ENCODE peak calls at places on chromosome X, in seven cellular contexts. U, W, E, G, D, X and Z are unnamed samples.

GRCh38 chrX:153726286-153727107 is 1.8 kb downstream of the ABCD1 start:
- DNase-seq in U (no peak), W (peak), E (peak), G (no peak), D (peak), X (no peak), Z (peak)

GRCh38 chrX:121871122-121871521 is 823.7 kb downstream of the GLUD2 start:
- DNase-seq in U (no peak), W (no peak), E (no peak), G (no peak), D (no peak), X (no peak), Z (no peak)

GRCh38 chrX:108412783-108413182 is 25.4 kb downstream of the COL4A6 start:
- DNase-seq in U (no peak), W (no peak), E (no peak), G (no peak), D (no peak), X (no peak), Z (no peak)

GRCh38 chrX:139058831-139059495 is 347.4 kb upstream of the FGF13 start:
- DNase-seq in U (no peak), W (no peak), E (no peak), G (no peak), D (no peak), X (no peak), Z (no peak)

GRCh38 chrX:2703991-2704369 is 12.9 kb downstream of the CD99 start:
- DNase-seq in U (no peak), W (no peak), E (no peak), G (no peak), D (peak), X (no peak), Z (peak)

GRCh38 chrX:17595456-17596035 is 141.7 kb upstream of the SCML1 start:
- DNase-seq in U (no peak), W (peak), E (no peak), G (no peak), D (no peak), X (peak), Z (no peak)

GRCh38 chrX:10781847-10782530 is 161.6 kb upstream of the MID1 start:
- DNase-seq in U (no peak), W (no peak), E (no peak), G (no peak), D (no peak), X (no peak), Z (no peak)

GRCh38 chrX:1124531-1124930 is 87.9 kb downstream of the CRLF2 start:
- DNase-seq in U (no peak), W (no peak), E (no peak), G (no peak), D (no peak), X (no peak), Z (no peak)

GRCh38 chrX:110750526-110751189 is 45.0 kb downstream of the CHRDL1 start:
- DNase-seq in U (no peak), W (no peak), E (no peak), G (no peak), D (no peak), X (no peak), Z (no peak)

GRCh38 chrX:134601240-134601639 is 57.0 kb downstream of the PLAC1 start:
- DNase-seq in U (no peak), W (no peak), E (no peak), G (no peak), D (no peak), X (no peak), Z (no peak)

GRCh38 chrX:151984328-151984727 is 9.9 kb upstream of the GABRE start:
- DNase-seq in U (no peak), W (no peak), E (no peak), G (no peak), D (no peak), X (peak), Z (no peak)

GRCh38 chrX:68498044-68498507 is 775 bp upstream of the YIPF6 start:
- DNase-seq in U (no peak), W (no peak), E (no peak), G (peak), D (peak), X (peak), Z (no peak)

GRCh38 chrX:15751160-15751819 is 13.2 kb downstream of the CA5B start:
- DNase-seq in U (no peak), W (peak), E (peak), G (peak), D (no peak), X (peak), Z (no peak)

GRCh38 chrX:105323951-105324350 is 103.5 kb upstream of the TEX13A start:
- DNase-seq in U (no peak), W (no peak), E (peak), G (no peak), D (no peak), X (no peak), Z (no peak)